ENCODE peak calls at places on chromosomes 7 and 10, in seven cellular contexts. One of them, this sample, is unnamed.

GRCh38 chr10:69968830-69969229 is 83.8 kb upstream of the MACROH2A2 start:
- DNase-seq in hepatocyte: peak
- DNase-seq in iris pigment epithelial cell: peak
- DNase-seq in dorsolateral prefrontal cortex: no peak
- DNase-seq in activated naive CD4-positive, alpha-beta T cell treated with anti-CD3 and anti-CD28 coated beads, Interleukin-2, amount 10 ng/mL, durations not matched to agents 7 days and 5 days: no peak
- DNase-seq in endothelial cell: no peak
- DNase-seq in activated naive CD8-positive, alpha-beta T cell treated with anti-CD3 and anti-CD28 coated beads, Interleukin-2, amount 50 U/mL, for 24 hours: no peak
- DNase-seq in this sample: peak

GRCh38 chr7:91266931-91267557 is 2.8 kb downstream of the FZD1 start:
- DNase-seq in iris pigment epithelial cell: no peak
- DNase-seq in dorsolateral prefrontal cortex: no peak
- DNase-seq in hepatocyte: no peak
- DNase-seq in activated naive CD4-positive, alpha-beta T cell treated with anti-CD3 and anti-CD28 coated beads, Interleukin-2, amount 10 ng/mL, durations not matched to agents 7 days and 5 days: no peak
- DNase-seq in endothelial cell: no peak
- DNase-seq in activated naive CD8-positive, alpha-beta T cell treated with anti-CD3 and anti-CD28 coated beads, Interleukin-2, amount 50 U/mL, for 24 hours: no peak
- DNase-seq in this sample: no peak

GRCh38 chr10:59037018-59037389 is 139.4 kb upstream of the PHYHIPL start:
- DNase-seq in hepatocyte: no peak
- DNase-seq in activated naive CD4-positive, alpha-beta T cell treated with anti-CD3 and anti-CD28 coated beads, Interleukin-2, amount 10 ng/mL, durations not matched to agents 7 days and 5 days: no peak
- DNase-seq in dorsolateral prefrontal cortex: no peak
- DNase-seq in iris pigment epithelial cell: no peak
- DNase-seq in endothelial cell: no peak
- DNase-seq in activated naive CD8-positive, alpha-beta T cell treated with anti-CD3 and anti-CD28 coated beads, Interleukin-2, amount 50 U/mL, for 24 hours: no peak
- DNase-seq in this sample: no peak

GRCh38 chr7:30403477-30403876 is 75.1 kb downstream of the NOD1 start:
- DNase-seq in activated naive CD4-positive, alpha-beta T cell treated with anti-CD3 and anti-CD28 coated beads, Interleukin-2, amount 10 ng/mL, durations not matched to agents 7 days and 5 days: no peak
- DNase-seq in hepatocyte: no peak
- DNase-seq in dorsolateral prefrontal cortex: no peak
- DNase-seq in endothelial cell: no peak
- DNase-seq in activated naive CD8-positive, alpha-beta T cell treated with anti-CD3 and anti-CD28 coated beads, Interleukin-2, amount 50 U/mL, for 24 hours: no peak
- DNase-seq in iris pigment epithelial cell: no peak
- DNase-seq in this sample: no peak

GRCh38 chr10:18505719-18506118 is 145.7 kb downstream of the NSUN6 start:
- DNase-seq in activated naive CD4-positive, alpha-beta T cell treated with anti-CD3 and anti-CD28 coated beads, Interleukin-2, amount 10 ng/mL, durations not matched to agents 7 days and 5 days: no peak
- DNase-seq in iris pigment epithelial cell: peak
- DNase-seq in dorsolateral prefrontal cortex: no peak
- DNase-seq in hepatocyte: no peak
- DNase-seq in activated naive CD8-positive, alpha-beta T cell treated with anti-CD3 and anti-CD28 coated beads, Interleukin-2, amount 50 U/mL, for 24 hours: no peak
- DNase-seq in endothelial cell: no peak
- DNase-seq in this sample: peak

GRCh38 chr7:24757799-24758275 is 573 bp upstream of the GSDME start:
- DNase-seq in iris pigment epithelial cell: peak
- DNase-seq in activated naive CD8-positive, alpha-beta T cell treated with anti-CD3 and anti-CD28 coated beads, Interleukin-2, amount 50 U/mL, for 24 hours: no peak
- DNase-seq in activated naive CD4-positive, alpha-beta T cell treated with anti-CD3 and anti-CD28 coated beads, Interleukin-2, amount 10 ng/mL, durations not matched to agents 7 days and 5 days: no peak
- DNase-seq in hepatocyte: peak
- DNase-seq in dorsolateral prefrontal cortex: no peak
- DNase-seq in endothelial cell: no peak
- DNase-seq in this sample: peak

GRCh38 chr7:71131256-71131752 is 640 bp upstream of the GALNT17 start:
- DNase-seq in dorsolateral prefrontal cortex: peak
- DNase-seq in activated naive CD4-positive, alpha-beta T cell treated with anti-CD3 and anti-CD28 coated beads, Interleukin-2, amount 10 ng/mL, durations not matched to agents 7 days and 5 days: no peak
- DNase-seq in endothelial cell: peak
- DNase-seq in hepatocyte: peak
- DNase-seq in iris pigment epithelial cell: peak
- DNase-seq in activated naive CD8-positive, alpha-beta T cell treated with anti-CD3 and anti-CD28 coated beads, Interleukin-2, amount 50 U/mL, for 24 hours: no peak
- DNase-seq in this sample: no peak

GRCh38 chr10:11080564-11080984 is 62.9 kb downstream of the CELF2 start:
- DNase-seq in iris pigment epithelial cell: no peak
- DNase-seq in activated naive CD4-positive, alpha-beta T cell treated with anti-CD3 and anti-CD28 coated beads, Interleukin-2, amount 10 ng/mL, durations not matched to agents 7 days and 5 days: no peak
- DNase-seq in activated naive CD8-positive, alpha-beta T cell treated with anti-CD3 and anti-CD28 coated beads, Interleukin-2, amount 50 U/mL, for 24 hours: no peak
- DNase-seq in dorsolateral prefrontal cortex: no peak
- DNase-seq in endothelial cell: no peak
- DNase-seq in hepatocyte: no peak
- DNase-seq in this sample: no peak

GRCh38 chr10:43407148-43407575 is 1.8 kb downstream of the HNRNPF start:
- DNase-seq in activated naive CD4-positive, alpha-beta T cell treated with anti-CD3 and anti-CD28 coated beads, Interleukin-2, amount 10 ng/mL, durations not matched to agents 7 days and 5 days: peak
- DNase-seq in activated naive CD8-positive, alpha-beta T cell treated with anti-CD3 and anti-CD28 coated beads, Interleukin-2, amount 50 U/mL, for 24 hours: peak
- DNase-seq in iris pigment epithelial cell: peak
- DNase-seq in hepatocyte: peak
- DNase-seq in endothelial cell: peak
- DNase-seq in dorsolateral prefrontal cortex: peak
- DNase-seq in this sample: peak

GRCh38 chr10:43683451-43684197 is 34.9 kb upstream of the ZNF32 start:
- DNase-seq in hepatocyte: no peak
- DNase-seq in dorsolateral prefrontal cortex: no peak
- DNase-seq in activated naive CD4-positive, alpha-beta T cell treated with anti-CD3 and anti-CD28 coated beads, Interleukin-2, amount 10 ng/mL, durations not matched to agents 7 days and 5 days: peak
- DNase-seq in endothelial cell: peak
- DNase-seq in iris pigment epithelial cell: peak
- DNase-seq in activated naive CD8-positive, alpha-beta T cell treated with anti-CD3 and anti-CD28 coated beads, Interleukin-2, amount 50 U/mL, for 24 hours: peak
- DNase-seq in this sample: peak

GRCh38 chr7:32154797-32155196 is 84.6 kb upstream of the PDE1C start:
- DNase-seq in activated naive CD8-positive, alpha-beta T cell treated with anti-CD3 and anti-CD28 coated beads, Interleukin-2, amount 50 U/mL, for 24 hours: no peak
- DNase-seq in dorsolateral prefrontal cortex: no peak
- DNase-seq in iris pigment epithelial cell: no peak
- DNase-seq in endothelial cell: no peak
- DNase-seq in hepatocyte: no peak
- DNase-seq in activated naive CD4-positive, alpha-beta T cell treated with anti-CD3 and anti-CD28 coated beads, Interleukin-2, amount 10 ng/mL, durations not matched to agents 7 days and 5 days: no peak
- DNase-seq in this sample: peak

GRCh38 chr10:72611783-72612182 is 14.1 kb downstream of the MICU1 start:
- DNase-seq in activated naive CD8-positive, alpha-beta T cell treated with anti-CD3 and anti-CD28 coated beads, Interleukin-2, amount 50 U/mL, for 24 hours: no peak
- DNase-seq in activated naive CD4-positive, alpha-beta T cell treated with anti-CD3 and anti-CD28 coated beads, Interleukin-2, amount 10 ng/mL, durations not matched to agents 7 days and 5 days: no peak
- DNase-seq in endothelial cell: no peak
- DNase-seq in dorsolateral prefrontal cortex: no peak
- DNase-seq in hepatocyte: no peak
- DNase-seq in iris pigment epithelial cell: no peak
- DNase-seq in this sample: no peak

GRCh38 chr10:37707829-37708578 is 149.4 kb downstream of the ZNF248 start:
- DNase-seq in hepatocyte: no peak
- DNase-seq in endothelial cell: no peak
- DNase-seq in dorsolateral prefrontal cortex: peak
- DNase-seq in activated naive CD8-positive, alpha-beta T cell treated with anti-CD3 and anti-CD28 coated beads, Interleukin-2, amount 50 U/mL, for 24 hours: no peak
- DNase-seq in iris pigment epithelial cell: no peak
- DNase-seq in activated naive CD4-positive, alpha-beta T cell treated with anti-CD3 and anti-CD28 coated beads, Interleukin-2, amount 10 ng/mL, durations not matched to agents 7 days and 5 days: no peak
- DNase-seq in this sample: no peak